ENCODE peak calls at places on chromosomes 7 and 10, in four cellular contexts. V is cardiac fibroblast, O is mesenteric fat pad, M is AG08396. R is an unnamed sample.

GRCh38 chr10:114131094-114131493 is 42.9 kb downstream of the CCDC186 start:
- DNase-seq in V (no peak), O (no peak), M (no peak), R (no peak)

GRCh38 chr10:130300608-130301025 is 164.4 kb downstream of the GLRX3 start:
- DNase-seq in V (no peak), O (no peak), M (no peak), R (no peak)

GRCh38 chr7:74173491-74173865 is 678 bp upstream of the EIF4H start:
- DNase-seq in V (no peak), O (no peak), M (no peak), R (no peak)

GRCh38 chr10:14116021-14116420 is 214.7 kb downstream of the FRMD4A start:
- DNase-seq in V (no peak), O (no peak), M (no peak), R (no peak)

GRCh38 chr7:151340794-151341356 is 737 bp upstream of the NUB1 start:
- DNase-seq in V (no peak), O (no peak), M (peak; percentile 24), R (no peak)

GRCh38 chr10:123136221-123136805 is 543 bp downstream of the HMX3 start:
- DNase-seq in V (no peak), O (no peak), M (no peak), R (no peak)

GRCh38 chr7:158586499-158587191 is 978 bp downstream of the PTPRN2 start:
- DNase-seq in V (no peak), O (no peak), M (no peak), R (no peak)

GRCh38 chr10:79360499-79361342 is 13.5 kb downstream of the PPIF start:
- DNase-seq in V (no peak), O (peak; percentile 51), M (no peak), R (no peak)

GRCh38 chr10:96043895-96044580 is 655 bp downstream of the CCNJ start:
- DNase-seq in V (peak; percentile 52), O (peak; percentile 91), M (peak; percentile 74), R (peak; percentile 43)

GRCh38 chr10:130721971-130722370 is 585.8 kb downstream of the GLRX3 start:
- DNase-seq in V (no peak), O (no peak), M (no peak), R (no peak)

GRCh38 chr7:149796287-149796860 is 23.0 kb upstream of the ZNF467 start:
- DNase-seq in V (no peak), O (no peak), M (no peak), R (no peak)

GRCh38 chr7:157339777-157340677 is 3.2 kb downstream of the DNAJB6 start:
- DNase-seq in V (peak; percentile 82), O (no peak), M (peak; percentile 76), R (peak; percentile 83)

GRCh38 chr10:3113343-3113720 is 46.0 kb downstream of the PFKP start:
- DNase-seq in V (no peak), O (no peak), M (no peak), R (no peak)

GRCh38 chr7:101659706-101660105 is 30.6 kb upstream of the MYL10 start:
- DNase-seq in V (no peak), O (no peak), M (no peak), R (no peak)

GRCh38 chr7:100080895-100081534 is 508 bp downstream of the ZNF3 start:
- DNase-seq in V (no peak), O (no peak), M (no peak), R (peak; percentile 33)

GRCh38 chr7:445563-446288 is 73.9 kb downstream of the PDGFA start:
- DNase-seq in V (no peak), O (no peak), M (no peak), R (no peak)

GRCh38 chr10:130138479-130138866 is 2.3 kb downstream of the GLRX3 start:
- DNase-seq in V (peak; percentile 74), O (no peak), M (peak; percentile 66), R (peak; percentile 63)

GRCh38 chr10:114304017-114304565 is 65.0 kb downstream of the VWA2 start:
- DNase-seq in V (peak; percentile 87), O (no peak), M (peak; percentile 84), R (peak; percentile 95)

GRCh38 chr10:97307866-97308780 is 10.9 kb upstream of the FRAT1 start:
- DNase-seq in V (no peak), O (no peak), M (no peak), R (no peak)

GRCh38 chr7:157461805-157462771 is 125.3 kb downstream of the DNAJB6 start:
- DNase-seq in V (no peak), O (peak; percentile 71), M (no peak), R (no peak)

R was measured in choroid plexus epithelial cell.